ENCODE peak calls at places on chromosomes 4 and X, in five cellular contexts. C, I, R, W and Q are unnamed samples. For H3F3A, the result is how much of the 10 kb centered on the place peaks cover.

GRCh38 chr4:82652062-82652461 is 90.3 kb upstream of the TMEM150C start:
- DNase-seq in I (no peak), W (no peak), R (peak), C (peak), Q (no peak)

GRCh38 chr4:3263053-3263958 is 14.3 kb downstream of the MSANTD1 start:
- DNase-seq in W (peak), R (no peak), I (no peak), C (no peak), Q (no peak)

GRCh38 chr4:3307486-3307885 is 14.7 kb downstream of the RGS12 start:
- DNase-seq in I (no peak), C (no peak), W (no peak), R (no peak), Q (no peak)

GRCh38 chr4:13207224-13207623 is 276.9 kb downstream of the RAB28 start:
- DNase-seq in R (no peak), C (no peak), I (no peak), W (no peak), Q (no peak)

GRCh38 chr4:112451831-112452230 is 64.1 kb downstream of the NEUROG2 start:
- DNase-seq in I (no peak), W (peak), C (no peak), R (no peak), Q (no peak)

GRCh38 chrX:50814701-50815476 is 895 bp upstream of the SHROOM4 start:
- DNase-seq in W (no peak), I (no peak), C (peak), R (peak), Q (no peak)

GRCh38 chr4:11765849-11766453 is 337.3 kb upstream of the HS3ST1 start:
- DNase-seq in W (peak), I (peak), C (peak), R (peak), Q (peak)

GRCh38 chr4:117983541-117984451 is 50.5 kb upstream of the NDST3 start:
- DNase-seq in I (no peak), C (no peak), W (no peak), R (no peak), Q (no peak)

GRCh38 chrX:136191171-136191570 is 43.8 kb downstream of the FHL1 start:
- DNase-seq in R (no peak), I (no peak), C (no peak), W (no peak), Q (no peak)

GRCh38 chrX:36898301-36898700 is 109.9 kb upstream of the FAM47C start:
- DNase-seq in I (peak), C (peak), W (peak), R (peak), Q (no peak)

GRCh38 chr4:120991885-120992284 is 69.4 kb upstream of the PRDM5 start:
- DNase-seq in W (no peak), R (no peak), C (peak), I (no peak), Q (no peak)

GRCh38 chr4:140691369-140691768 is 64.8 kb downstream of the TBC1D9 start:
- DNase-seq in W (no peak), I (peak), R (peak), C (peak), Q (no peak)

GRCh38 chr4:91256751-91257150 is 1047.0 kb upstream of the GRID2 start:
- DNase-seq in W (no peak), I (no peak), C (no peak), R (no peak), Q (no peak)

GRCh38 chr4:162803378-162803777 is 363.3 kb downstream of the NAF1 start:
- DNase-seq in W (no peak), C (no peak), R (no peak), I (no peak), Q (no peak)

GRCh38 chr4:146490106-146490505 is 31.6 kb downstream of the SLC10A7 start:
- DNase-seq in R (no peak), I (no peak), W (no peak), C (no peak), Q (no peak)

GRCh38 chrX:65745992-65746391 is 78.5 kb downstream of the MSN start:
- DNase-seq in R (peak), C (peak), W (no peak), I (peak), Q (no peak)

GRCh38 chr4:129968366-129968765 is 872.4 kb downstream of the C4orf33 start:
- DNase-seq in I (no peak), R (no peak), W (no peak), C (no peak), Q (no peak)

GRCh38 chr4:177442623-177443155 is 452 bp upstream of the AGA start:
- DNase-seq in R (no peak), I (no peak), W (no peak), C (peak), Q (peak)

GRCh38 chrX:153460826-153461225 is 9.6 kb downstream of the HAUS7 start:
- DNase-seq in I (peak), R (peak), W (peak), C (peak), Q (peak)

GRCh38 chr4:1842339-1842895 is 13.5 kb downstream of the LETM1 start:
- DNase-seq in R (no peak), I (no peak), C (peak), W (peak), Q (no peak)

GRCh38 chr4:90078440-90078839 is 48.8 kb upstream of the CCSER1 start:
- DNase-seq in W (no peak), R (peak), C (no peak), I (no peak), Q (no peak)
- TF ChIP-seq EZH2phosphoT487 in W (no peak), R (no peak), C (no peak), I (no peak), Q (no peak)

GRCh38 chr4:40301592-40301991 is 33.5 kb upstream of the CHRNA9 start:
- DNase-seq in W (no peak), I (no peak), C (no peak), R (no peak), Q (peak)

GRCh38 chr4:40299126-40299525 is 36.0 kb upstream of the CHRNA9 start:
- DNase-seq in W (no peak), I (no peak), R (no peak), C (no peak), Q (no peak)

GRCh38 chr4:40299704-40300336 is 35.3 kb upstream of the CHRNA9 start:
- DNase-seq in I (no peak), C (peak), R (peak), W (no peak), Q (no peak)

GRCh38 chr4:40303751-40304150 is 31.4 kb upstream of the CHRNA9 start:
- DNase-seq in W (no peak), I (no peak), C (no peak), R (no peak), Q (no peak)

GRCh38 chr4:40300371-40301162 is 34.6 kb upstream of the CHRNA9 start:
- DNase-seq in W (no peak), I (no peak), R (no peak), C (no peak), Q (no peak)
- H3F3A ChIP-seq in W (under half), I (under half), R (under half), C (under half), Q (under half)

GRCh38 chr4:54658321-54659093 is 750 bp downstream of the KIT start:
- DNase-seq in R (peak), C (peak), I (peak), W (peak), Q (peak)
- TF ChIP-seq EZH2 in R (peak), C (no peak), I (no peak), W (peak), Q (no peak)

DNA sequence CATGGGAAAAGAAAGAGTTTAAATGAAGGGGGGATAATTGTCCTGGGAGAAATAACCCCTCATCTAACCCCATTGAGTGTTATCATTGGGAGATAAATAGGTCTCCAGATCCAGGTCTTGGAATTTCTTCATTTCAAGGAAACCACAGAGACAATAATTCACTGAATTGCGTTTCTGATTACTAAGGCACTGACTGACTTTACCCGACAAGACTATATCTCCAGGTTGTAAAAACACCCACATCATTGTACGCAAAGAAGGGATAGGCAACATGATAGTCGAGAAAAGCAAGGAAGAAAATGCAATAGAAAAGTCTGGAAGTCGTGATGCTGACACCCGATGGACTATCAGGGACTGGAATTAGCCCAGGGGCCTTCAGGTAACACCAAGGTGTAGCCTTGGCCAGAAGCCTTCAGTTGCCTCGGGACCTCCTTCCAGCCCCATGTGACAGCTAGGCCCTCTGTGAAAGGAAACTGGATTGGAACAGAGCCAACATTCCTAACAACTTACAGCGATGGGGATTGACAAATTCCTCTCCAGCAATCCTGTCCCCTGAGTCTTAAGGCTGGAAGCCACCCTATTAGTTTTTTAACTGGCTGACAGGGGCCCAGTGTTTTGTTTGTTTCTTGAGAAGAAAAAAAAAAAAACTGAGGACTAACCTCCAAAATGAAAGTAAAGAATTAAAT is 46.6 kb upstream of the RAB9B start:
- DNase-seq in C (peak), R (peak), I (peak), W (no peak), Q (no peak)
- TF ChIP-seq EZH2phosphoT487 in C (no peak), R (no peak), I (no peak), W (no peak), Q (no peak)